ENCODE peak calls at places on chromosomes 7 and 10, in four cellular contexts. B is K562, I is GM12878, M is HepG2. E is an unnamed sample.

GRCh38 chr7:44451123-44451522 is 39.3 kb downstream of the NUDCD3 start:
- DNase-seq in B (no peak), I (no peak), M (no peak), E (no peak)

GRCh38 chr7:157013602-157014549 is 3.4 kb upstream of the MNX1 start:
- DNase-seq in I (no peak), M (no peak), B (no peak), E (peak)

GRCh38 chr10:60848126-60848525 is 69.8 kb downstream of the CDK1 start:
- DNase-seq in B (no peak), M (no peak), I (no peak), E (no peak)

GRCh38 chr10:45034301-45034700 is 33.6 kb downstream of the ZNF22 start:
- DNase-seq in I (no peak), M (no peak), B (no peak), E (no peak)

GRCh38 chr7:39073432-39073831 is 95.7 kb downstream of the POU6F2 start:
- DNase-seq in I (no peak), B (no peak), M (no peak), E (no peak)

GRCh38 chr10:113450046-113450445 is 102.8 kb upstream of the HABP2 start:
- DNase-seq in M (no peak), I (no peak), B (no peak), E (no peak)

GRCh38 chr10:68192113-68192512 is 39.8 kb downstream of the ATOH7 start:
- DNase-seq in I (no peak), B (no peak), M (no peak), E (no peak)

GRCh38 chr7:81627565-81628287 is 142.1 kb downstream of the HGF start:
- DNase-seq in I (no peak), M (no peak), B (no peak), E (no peak)

GRCh38 chr7:102982235-102982634 is 69.4 kb downstream of the LRRC17 start:
- DNase-seq in I (no peak), B (no peak), M (no peak), E (no peak)

GRCh38 chr7:2487586-2488271 is 11.5 kb upstream of the GRIFIN start:
- DNase-seq in I (no peak), M (no peak), B (no peak), E (no peak)

GRCh38 chr10:22875584-22875983 is 52.3 kb upstream of the ARMC3 start:
- DNase-seq in M (no peak), B (no peak), I (no peak), E (no peak)

GRCh38 chr10:72038458-72039001 is 49.8 kb downstream of the SPOCK2 start:
- DNase-seq in M (peak), B (no peak), I (no peak), E (no peak)

GRCh38 chr7:2887816-2888215 is 43.7 kb upstream of the GNA12 start:
- DNase-seq in B (no peak), I (no peak), M (no peak), E (no peak)

GRCh38 chr7:26593405-26593804 is 271.0 kb downstream of the SKAP2 start:
- DNase-seq in I (no peak), B (no peak), M (no peak), E (peak)

GRCh38 chr10:46301721-46302479 is 15.1 kb downstream of the ANTXRL start:
- DNase-seq in I (no peak), B (no peak), M (no peak), E (peak)

DNA sequence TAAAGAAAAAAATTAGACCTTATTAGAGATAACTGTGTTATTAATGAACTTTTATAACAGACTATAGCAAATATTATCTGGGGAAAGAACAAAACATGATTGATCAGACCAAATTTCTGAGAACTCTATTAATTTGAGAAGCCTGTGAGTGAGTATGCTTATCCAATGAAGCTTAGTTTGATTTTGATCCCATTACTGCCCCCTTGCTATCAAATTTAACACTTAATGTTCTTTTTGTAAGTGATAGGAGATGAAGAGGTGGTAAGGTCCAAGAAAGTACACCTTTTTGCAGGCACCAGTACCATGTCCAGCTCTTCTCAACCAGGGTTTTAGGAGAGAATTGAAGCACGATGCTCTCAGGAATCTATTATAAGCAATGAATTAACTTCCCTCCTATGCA is 49.9 kb downstream of the ZNF365 start:
- DNase-seq in B (no peak), I (no peak), M (no peak), E (no peak)
- TF ChIP-seq CTCF in B (no peak), I (no peak), M (no peak), E (no peak)

GRCh38 chr7:104951546-104951945 is 62.5 kb upstream of the KMT2E start:
- DNase-seq in B (no peak), M (no peak), I (no peak), E (no peak)
- TF ChIP-seq BRCA1 in B (no peak), M (no peak), I (no peak), E (no peak)

GRCh38 chr7:12581897-12582296 is 11.4 kb downstream of the SCIN start:
- DNase-seq in I (no peak), M (no peak), B (no peak), E (no peak)

GRCh38 chr7:12582362-12582761 is 11.8 kb downstream of the SCIN start:
- DNase-seq in M (no peak), I (no peak), B (no peak), E (no peak)

GRCh38 chr7:12583922-12584321 is 13.4 kb downstream of the SCIN start:
- DNase-seq in M (peak), I (no peak), B (no peak), E (no peak)

GRCh38 chr7:12583181-12583580 is 12.7 kb downstream of the SCIN start:
- DNase-seq in M (no peak), B (no peak), I (no peak), E (no peak)

DNA sequence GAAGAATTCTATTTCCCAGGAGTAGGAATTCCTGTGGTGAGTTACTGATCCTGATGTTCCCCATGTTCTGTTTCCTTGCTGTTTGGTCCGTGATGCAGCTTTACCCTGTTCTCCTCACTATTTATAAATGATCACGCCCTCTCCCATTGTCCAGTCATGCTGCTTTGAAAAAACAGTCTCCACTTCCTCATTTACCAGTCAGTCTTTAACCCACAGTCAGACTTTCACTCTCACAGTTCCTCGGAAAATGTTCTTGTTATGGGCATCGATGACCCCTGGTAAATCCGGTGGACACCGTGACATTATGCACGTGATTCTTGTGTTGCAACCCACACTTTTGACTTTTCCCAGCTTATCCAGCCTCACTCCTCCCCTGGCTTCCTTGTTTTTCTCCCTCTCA is 14.4 kb downstream of the SCIN start:
- DNase-seq in B (no peak), M (no peak), I (peak), E (no peak)
- TF ChIP-seq YY1 in B (no peak), M (no peak), I (no peak), E (no peak)

GRCh38 chr7:7271094-7271874 is 88.9 kb downstream of the C1GALT1 start:
- DNase-seq in I (no peak), M (no peak), B (no peak), E (no peak)

GRCh38 chr7:7276151-7276550 is 93.8 kb downstream of the C1GALT1 start:
- DNase-seq in M (no peak), B (no peak), I (no peak), E (no peak)

GRCh38 chr7:7274782-7275181 is 92.4 kb downstream of the C1GALT1 start:
- DNase-seq in B (no peak), I (no peak), M (no peak), E (no peak)

GRCh38 chr7:7272294-7272693 is 90.0 kb downstream of the C1GALT1 start:
- DNase-seq in I (no peak), M (no peak), B (no peak), E (no peak)
- TF ChIP-seq CTCF in I (no peak), M (no peak), B (no peak), E (no peak)

DNA sequence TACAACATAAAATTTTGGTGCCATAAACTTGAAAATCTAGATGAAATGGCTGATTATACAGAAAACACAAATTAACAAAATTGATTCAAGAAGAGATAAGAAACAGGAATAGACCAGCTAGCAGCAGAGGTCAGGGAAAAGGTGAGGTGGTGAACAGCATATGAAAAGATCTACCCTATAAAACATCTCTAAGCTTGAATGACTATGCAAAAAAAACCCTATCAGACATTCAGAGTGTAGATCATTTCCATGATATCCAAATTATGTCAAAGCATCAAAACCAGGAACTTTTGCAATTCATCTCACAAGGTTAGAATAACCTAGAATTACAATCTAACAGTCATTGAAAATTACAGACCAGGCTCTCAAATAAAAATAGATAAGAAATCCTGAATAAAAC is 14.6 kb upstream of the BPGM start:
- DNase-seq in M (no peak), B (no peak), I (no peak), E (no peak)
- TF ChIP-seq BRCA1 in M (no peak), B (no peak), I (no peak), E (no peak)

DNA sequence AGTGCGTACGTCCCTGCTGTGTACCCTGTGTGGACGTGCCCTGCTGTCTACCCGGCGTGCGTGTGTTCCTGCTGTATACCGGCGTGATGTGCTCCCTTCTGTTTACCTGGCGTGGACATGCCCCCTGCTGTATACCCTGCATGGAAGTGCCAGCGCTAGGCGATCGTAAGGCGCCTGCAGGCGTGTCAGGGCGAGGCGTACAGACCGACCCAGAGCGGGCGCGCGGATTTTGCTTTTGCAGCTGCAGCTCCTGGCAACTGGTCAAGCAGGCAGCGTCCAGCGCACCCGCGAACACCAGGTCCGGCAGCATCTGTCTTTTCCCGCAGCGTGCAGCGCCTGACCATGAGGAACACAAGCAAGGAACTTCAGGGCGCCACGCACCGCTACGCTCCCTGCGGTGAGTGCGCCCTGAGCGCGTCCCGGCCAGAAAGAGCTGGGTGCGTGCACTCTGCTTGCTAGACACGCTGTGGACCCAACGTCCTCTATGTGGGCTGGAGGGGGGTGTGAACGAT is 680 bp downstream of the C7orf57 start:
- DNase-seq in I (no peak), M (no peak), B (no peak), E (no peak)
- TF ChIP-seq YY1 in I (no peak), M (no peak), B (no peak), E (no peak)

GRCh38 chr10:109838592-109839244 is 84.6 kb downstream of the XPNPEP1 start:
- DNase-seq in B (no peak), I (no peak), M (peak), E (no peak)
- TF ChIP-seq CTCF in B (no peak), I (no peak), M (peak), E (no peak)

GRCh38 chr10:123911866-123912265 is 20.3 kb upstream of the CPXM2 start:
- DNase-seq in I (no peak), M (no peak), B (no peak), E (no peak)
- TF ChIP-seq BRCA1 in I (no peak), M (no peak), B (no peak), E (no peak)

DNA sequence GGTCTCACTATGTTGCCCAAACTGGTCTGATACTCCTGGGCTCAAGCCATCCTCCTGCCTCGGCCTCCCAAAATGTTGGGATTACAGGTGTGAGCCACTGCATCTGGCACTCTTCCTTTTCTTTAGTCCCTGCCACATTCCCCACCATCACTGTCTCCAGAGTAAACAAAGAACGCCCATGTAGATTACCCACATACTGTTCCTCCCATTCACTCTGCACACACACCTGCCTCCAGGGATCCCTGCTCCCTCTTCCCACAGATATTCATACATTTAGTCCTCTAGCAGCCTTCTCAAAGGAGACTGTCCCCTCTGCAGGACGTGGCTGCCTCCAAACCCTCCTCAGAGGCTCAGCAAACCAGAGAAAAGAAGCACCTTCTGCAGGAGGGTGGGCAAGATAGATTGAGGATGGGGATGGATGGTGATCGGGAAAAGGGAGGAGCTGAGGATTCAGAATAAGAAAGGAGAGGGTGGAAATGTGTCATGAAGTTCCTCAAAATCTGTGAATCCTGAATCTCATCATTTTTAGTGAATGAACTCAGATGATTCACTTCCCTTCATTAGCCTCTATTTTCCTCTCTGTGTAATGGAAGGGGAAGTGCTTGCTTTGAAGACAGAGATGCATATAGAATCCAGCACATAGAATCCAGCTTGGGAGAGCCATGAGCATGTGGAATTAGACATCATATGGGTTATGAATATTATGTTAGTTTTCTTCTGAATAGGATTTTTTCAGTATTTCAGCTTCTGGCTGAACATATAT is 5.5 kb upstream of the PLAU start:
- DNase-seq in B (no peak), M (no peak), I (no peak), E (no peak)
- TF ChIP-seq YY1 in B (no peak), M (no peak), I (no peak), E (no peak)

E was measured in H1.